ENCODE peak calls at places on chromosomes 12 and 14, in eight cellular contexts. P is EL; S is GM13977; I is kidney; G is cerebellum; X is activated CD8-positive, alpha-beta memory T cell treated with anti-CD3 and anti-CD28 coated beads for 24 hours; T is IMR-90; Y is Kasumi-1. E is an unnamed sample.

GRCh38 chr14:100037351-100037750 is 27.9 kb upstream of the EVL start:
- DNase-seq in P (peak), X (no peak), G (no peak), I (no peak), S (no peak), T (peak), Y (no peak), E (no peak)

GRCh38 chr12:52836042-52836466 is 1.9 kb upstream of the KRT79 start:
- DNase-seq in Y (no peak), I (no peak), G (no peak), X (peak), S (no peak), T (peak), P (peak), E (no peak)

GRCh38 chr14:102955636-102956035 is 33.2 kb downstream of the AMN start:
- DNase-seq in I (no peak), T (no peak), G (no peak), Y (no peak), X (no peak), S (no peak), P (no peak), E (no peak)

GRCh38 chr12:121711925-121712461 is 559 bp upstream of the TMEM120B start:
- DNase-seq in Y (peak), I (no peak), P (no peak), T (no peak), S (peak), G (no peak), X (no peak), E (peak)

GRCh38 chr12:116595186-116595585 is 36.0 kb downstream of the MAP1LC3B2 start:
- DNase-seq in P (no peak), X (no peak), Y (no peak), I (no peak), S (no peak), T (no peak), G (no peak), E (no peak)

GRCh38 chr14:90483551-90483950 is 86.7 kb downstream of the CALM1 start:
- DNase-seq in S (peak), I (peak), P (no peak), T (no peak), X (peak), G (peak), Y (peak), E (peak)

GRCh38 chr12:88578821-88579518 is 1.3 kb downstream of the KITLG start:
- DNase-seq in T (no peak), S (peak), I (peak), G (no peak), P (peak), X (no peak), Y (peak), E (peak)

GRCh38 chr12:52007982-52008510 is 1.3 kb downstream of the TAMALIN start:
- DNase-seq in I (no peak), Y (no peak), G (no peak), S (no peak), T (no peak), X (no peak), P (no peak), E (no peak)

GRCh38 chr12:117986705-117987469 is 18.1 kb upstream of the KSR2 start:
- DNase-seq in T (peak), X (no peak), Y (no peak), G (no peak), I (no peak), S (no peak), P (peak), E (no peak)

GRCh38 chr12:116802018-116802417 is 63.9 kb downstream of the RNFT2 start:
- DNase-seq in Y (no peak), G (no peak), S (no peak), P (no peak), I (no peak), T (no peak), X (no peak), E (no peak)

GRCh38 chr12:71504471-71504852 is 64.9 kb downstream of the LGR5 start:
- DNase-seq in S (no peak), P (no peak), I (no peak), T (no peak), G (no peak), Y (no peak), X (no peak), E (no peak)

GRCh38 chr14:79161576-79161975 is 991.4 kb downstream of the NRXN3 start:
- DNase-seq in P (peak), G (no peak), Y (peak), X (no peak), T (peak), I (no peak), S (no peak), E (no peak)

GRCh38 chr12:115001538-115001937 is 317.6 kb upstream of the TBX3 start:
- DNase-seq in G (no peak), T (no peak), X (no peak), Y (no peak), S (no peak), I (no peak), P (no peak), E (no peak)

GRCh38 chr12:64273527-64274403 is 51.7 kb upstream of the KICS2 start:
- DNase-seq in X (no peak), T (no peak), G (no peak), Y (peak), S (no peak), I (no peak), P (peak), E (peak)

GRCh38 chr14:103057028-103057371 is 349 bp downstream of the CDC42BPB start:
- DNase-seq in Y (no peak), X (no peak), S (no peak), P (no peak), G (no peak), T (no peak), I (peak), E (no peak)

GRCh38 chr12:103705927-103706326 is 118.9 kb downstream of the STAB2 start:
- DNase-seq in X (no peak), I (no peak), T (no peak), S (no peak), P (no peak), Y (no peak), G (no peak), E (no peak)

GRCh38 chr14:100066984-100067383 is 1.8 kb downstream of the EVL start:
- DNase-seq in S (no peak), I (no peak), P (no peak), Y (no peak), T (no peak), G (no peak), X (peak), E (no peak)

E was measured in D341Med.